ENCODE peak calls at places on chromosomes 16 and 17, in four cellular contexts. I is mammary epithelial cell, F is H9, V is MM.1S. D is an unnamed sample. For H3K79me2, the result is how much of the 10 kb centered on the place peaks cover.

GRCh38 chr17:43356450-43356849 is 42.3 kb upstream of the ARL4D start:
- DNase-seq in I (no peak), F (no peak), V (no peak), D (no peak)

GRCh38 chr16:4137438-4137837 is 21.2 kb upstream of the ADCY9 start:
- DNase-seq in I (no peak), F (no peak), V (no peak), D (no peak)

GRCh38 chr17:31427684-31428083 is 36.2 kb downstream of the RAB11FIP4 start:
- DNase-seq in I (no peak), F (no peak), V (no peak), D (no peak)

GRCh38 chr16:79288046-79288445 is 312.5 kb downstream of the MAF start:
- DNase-seq in I (no peak), F (no peak), V (no peak), D (peak)

GRCh38 chr17:57761887-57762286 is 16.8 kb upstream of the CCDC182 start:
- DNase-seq in I (no peak), F (peak), V (no peak), D (no peak)

GRCh38 chr17:78383725-78384471 is 5.4 kb downstream of the PGS1 start:
- DNase-seq in I (peak), F (no peak), V (no peak), D (peak)

GRCh38 chr17:6959700-6960099 is 36.1 kb upstream of the ALOX12 start:
- DNase-seq in I (no peak), F (no peak), V (no peak), D (no peak)

GRCh38 chr17:48558057-48558456 is 13.1 kb upstream of the HOXB2 start:
- DNase-seq in I (peak), F (no peak), V (no peak), D (no peak)

GRCh38 chr16:11734025-11734652 is 8.5 kb downstream of the TXNDC11 start:
- DNase-seq in I (no peak), F (no peak), V (peak), D (peak)

GRCh38 chr17:39099686-39100293 is 51.6 kb downstream of the PLXDC1 start:
- DNase-seq in I (no peak), F (no peak), V (no peak), D (no peak)

GRCh38 chr17:21375757-21376584 is at the start of gene KCNJ12:
- DNase-seq in I (peak), F (peak), V (no peak), D (no peak)

GRCh38 chr16:2977440-2977839 is 2.8 kb downstream of the PKMYT1 start:
- DNase-seq in I (no peak), F (no peak), V (no peak), D (no peak)
- H2AFZ ChIP-seq in I (no peak), F (no peak), V (no peak), D (no peak)

DNA sequence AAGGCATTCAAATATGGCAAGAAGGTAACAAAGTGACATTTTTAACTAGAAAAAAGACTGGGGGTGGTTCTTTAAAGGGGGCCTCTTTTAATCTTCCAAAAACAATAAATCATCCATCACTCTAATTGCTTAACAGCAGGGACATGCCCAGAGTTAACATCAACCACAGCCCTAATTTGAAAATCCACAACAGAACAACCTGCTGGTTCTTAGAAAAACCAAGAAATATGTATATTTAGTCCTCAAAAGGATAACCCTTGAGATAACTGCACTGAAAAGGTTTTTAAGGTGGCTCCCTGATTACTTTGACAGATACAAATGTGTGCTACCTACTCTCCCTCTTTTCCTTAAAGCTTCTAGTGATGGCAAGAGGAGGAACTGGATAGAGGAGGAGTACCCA is 54.4 kb downstream of the N4BP1 start:
- DNase-seq in I (no peak), F (no peak), V (no peak), D (no peak)
- H3K79me2 ChIP-seq in I (half or more), F (under half), V (half or more), D (under half)

GRCh38 chr16:660132-660458 is 7.8 kb upstream of the RHOT2 start:
- DNase-seq in I (no peak), F (no peak), V (no peak), D (no peak)
- H2AFZ ChIP-seq in I (no peak), F (no peak), V (peak), D (no peak)

GRCh38 chr16:88634141-88634993 is 4.0 kb upstream of the IL17C start:
- DNase-seq in I (peak), F (peak), V (peak), D (peak)
- H3K79me2 ChIP-seq in I (under half), F (under half), V (under half), D (under half)

D was measured in OCI-LY7.